ENCODE peak calls at places on chromosomes 16 and 17, in seven cellular contexts. U is uterus, Z is tibial nerve, A is adrenal gland, I is endothelial cell of umbilical vein, D is HCT116, O is IMR-90. F is an unnamed sample.

GRCh38 chr17:43601280-43602050 is 55.3 kb upstream of the ETV4 start:
- DNase-seq in D (no peak), O (peak), I (peak), A (no peak), Z (no peak), U (peak), F (no peak)

GRCh38 chr17:80029235-80029974 is 6.3 kb downstream of the TBC1D16 start:
- DNase-seq in D (no peak), I (peak), U (peak), A (peak), O (peak), Z (peak), F (peak)

GRCh38 chr17:80164185-80164584 is 5.6 kb upstream of the CARD14 start:
- DNase-seq in I (no peak), D (no peak), U (no peak), O (no peak), Z (no peak), A (no peak), F (no peak)

GRCh38 chr16:4593069-4593468 is 21.6 kb downstream of the UBALD1 start:
- DNase-seq in O (no peak), A (no peak), U (no peak), D (no peak), Z (no peak), I (no peak), F (no peak)

GRCh38 chr17:49595328-49595727 is 19.7 kb downstream of the NXPH3 start:
- DNase-seq in U (no peak), D (no peak), Z (no peak), O (no peak), I (no peak), A (no peak), F (no peak)

GRCh38 chr16:49469930-49470451 is 96.4 kb downstream of the C16orf78 start:
- DNase-seq in A (peak), D (no peak), Z (no peak), U (peak), I (no peak), O (no peak), F (no peak)

GRCh38 chr16:70520612-70521297 is 2.6 kb downstream of the COG4 start:
- DNase-seq in I (no peak), A (no peak), D (no peak), O (peak), U (no peak), Z (no peak), F (peak)

GRCh38 chr16:20612551-20613470 is 36.6 kb upstream of the ACSM2B start:
- DNase-seq in D (no peak), U (peak), I (no peak), Z (no peak), A (no peak), O (no peak), F (no peak)

GRCh38 chr16:80924372-80924978 is 82.2 kb downstream of the CMC2 start:
- DNase-seq in I (peak), O (peak), Z (peak), D (peak), A (peak), U (no peak), F (no peak)

GRCh38 chr16:28529124-28529523 is 9.7 kb downstream of the NUPR1 start:
- DNase-seq in I (no peak), A (no peak), Z (no peak), U (no peak), O (no peak), D (no peak), F (no peak)

GRCh38 chr17:72683506-72684404 is 408.7 kb downstream of the SLC39A11 start:
- DNase-seq in O (peak), D (peak), I (no peak), U (no peak), Z (peak), A (no peak), F (peak)

GRCh38 chr17:40139566-40140058 is 725 bp upstream of the CASC3 start:
- DNase-seq in A (peak), O (no peak), D (no peak), I (no peak), U (peak), Z (no peak), F (no peak)

GRCh38 chr16:50627419-50627818 is 53.7 kb downstream of the SNX20 start:
- DNase-seq in O (no peak), D (no peak), Z (peak), U (peak), A (no peak), I (no peak), F (no peak)

GRCh38 chr17:65231662-65232335 is 94.6 kb downstream of the RGS9 start:
- DNase-seq in I (peak), D (peak), Z (peak), O (peak), A (peak), U (peak), F (peak)

GRCh38 chr17:80980397-80981061 is 11.1 kb upstream of the CHMP6 start:
- DNase-seq in A (no peak), I (no peak), Z (no peak), O (peak), D (no peak), U (no peak), F (no peak)

GRCh38 chr17:63162406-63163157 is 196.5 kb downstream of the TANC2 start:
- DNase-seq in O (no peak), A (no peak), Z (no peak), U (no peak), I (peak), D (no peak), F (no peak)

GRCh38 chr16:28925386-28926228 is 569 bp upstream of the RABEP2 start:
- DNase-seq in A (peak), Z (peak), I (peak), O (peak), U (peak), D (peak), F (peak)

GRCh38 chr17:31907342-31907975 is 6.0 kb upstream of the UTP6 start:
- DNase-seq in O (peak), U (peak), I (peak), A (peak), Z (peak), D (no peak), F (no peak)

GRCh38 chr16:8070501-8070900 is 519.8 kb downstream of the TMEM114 start:
- DNase-seq in U (no peak), Z (no peak), A (no peak), I (no peak), D (no peak), O (no peak), F (no peak)

GRCh38 chr17:15273141-15273793 is 8.1 kb upstream of the PMP22 start:
- DNase-seq in A (no peak), D (no peak), Z (peak), U (no peak), O (peak), I (no peak), F (peak)

GRCh38 chr16:77437859-77438258 is 3.0 kb upstream of the ADAMTS18 start:
- DNase-seq in A (no peak), D (no peak), U (no peak), O (no peak), Z (no peak), I (peak), F (no peak)

GRCh38 chr17:43382776-43383175 is 16.0 kb upstream of the ARL4D start:
- DNase-seq in Z (no peak), U (no peak), I (no peak), O (no peak), D (no peak), A (no peak), F (no peak)

GRCh38 chr17:48587276-48588073 is 2.6 kb downstream of the HOXB3 start:
- DNase-seq in A (no peak), Z (no peak), D (no peak), O (peak), U (no peak), I (peak), F (no peak)

GRCh38 chr16:20073203-20074088 is at the start of gene GPR139:
- DNase-seq in D (no peak), A (no peak), Z (no peak), O (no peak), I (no peak), U (no peak), F (no peak)

GRCh38 chr16:75566040-75566888 is at the start of gene GABARAPL2:
- DNase-seq in A (peak), O (peak), Z (peak), D (peak), I (peak), U (peak), F (peak)

GRCh38 chr17:49361129-49361901 is 735 bp downstream of the ZNF652 start:
- DNase-seq in I (peak), U (peak), D (no peak), A (peak), O (no peak), Z (peak), F (peak)

GRCh38 chr17:40473573-40474365 is 27.7 kb downstream of the TNS4 start:
- DNase-seq in Z (no peak), O (no peak), A (no peak), D (no peak), U (no peak), I (no peak), F (no peak)

GRCh38 chr17:50847566-50847965 is 12.2 kb downstream of the WFIKKN2 start:
- DNase-seq in D (no peak), U (no peak), A (no peak), Z (no peak), O (no peak), I (no peak), F (no peak)

GRCh38 chr16:57809843-57810196 is 7.5 kb upstream of the KIFC3 start:
- DNase-seq in O (no peak), D (no peak), I (no peak), Z (no peak), A (no peak), U (no peak), F (no peak)

GRCh38 chr16:57807252-57807967 is 5.1 kb upstream of the KIFC3 start:
- DNase-seq in U (no peak), O (no peak), A (no peak), I (no peak), Z (no peak), D (no peak), F (peak)

GRCh38 chr16:57808589-57808988 is 6.3 kb upstream of the KIFC3 start:
- DNase-seq in D (no peak), Z (no peak), O (no peak), A (no peak), I (no peak), U (no peak), F (no peak)

GRCh38 chr16:57809276-57809793 is 7.0 kb upstream of the KIFC3 start:
- DNase-seq in A (no peak), I (no peak), D (no peak), O (no peak), Z (no peak), U (no peak), F (no peak)

DNA sequence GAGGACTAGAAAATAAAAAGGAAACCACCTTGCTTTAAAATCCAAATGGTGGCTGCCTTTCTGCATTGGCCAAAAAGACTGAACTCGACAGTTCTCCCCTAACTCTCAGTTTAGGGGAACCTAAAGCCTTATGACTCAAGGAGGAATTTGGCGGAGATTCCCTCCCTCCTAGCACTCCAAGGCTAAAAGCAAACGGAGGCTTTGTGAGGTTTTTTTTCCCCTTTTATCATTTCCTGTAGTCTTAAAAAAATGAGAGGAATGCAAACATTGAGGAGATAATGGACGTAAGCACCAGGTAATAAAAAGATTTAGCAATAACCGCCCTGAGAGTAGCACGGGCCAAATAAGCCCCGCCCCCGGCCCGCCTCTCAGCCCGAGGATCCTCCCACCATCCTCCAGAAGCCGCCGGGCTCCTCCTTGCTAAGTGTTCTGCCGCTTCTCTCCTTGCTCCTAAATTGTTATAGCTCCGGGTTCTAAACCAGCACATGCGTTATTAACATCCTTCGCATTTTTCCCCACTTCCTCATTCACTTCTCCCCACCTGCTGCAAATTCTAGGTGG is 5.8 kb upstream of the KIFC3 start:
- DNase-seq in I (peak), Z (peak), A (peak), O (peak), D (peak), U (peak), F (peak)
- TF ChIP-seq POLR2A in I (no peak), Z (no peak), A (peak), O (no peak), D (no peak), U (peak), F (no peak)

GRCh38 chr16:85770741-85771140 is 19.8 kb upstream of the C16orf74 start:
- DNase-seq in A (no peak), O (no peak), I (no peak), D (no peak), U (no peak), Z (no peak), F (no peak)

GRCh38 chr16:85765273-85765672 is 14.4 kb upstream of the C16orf74 start:
- DNase-seq in D (no peak), I (no peak), U (no peak), Z (no peak), O (no peak), A (no peak), F (no peak)

GRCh38 chr16:85767569-85767968 is 16.7 kb upstream of the C16orf74 start:
- DNase-seq in A (no peak), I (peak), U (no peak), Z (no peak), D (peak), O (peak), F (peak)

GRCh38 chr16:85765767-85766166 is 14.9 kb upstream of the C16orf74 start:
- DNase-seq in Z (no peak), O (no peak), A (no peak), D (no peak), U (no peak), I (no peak), F (no peak)

GRCh38 chr16:85768225-85768624 is 17.3 kb upstream of the C16orf74 start:
- DNase-seq in A (no peak), O (no peak), D (no peak), Z (no peak), I (no peak), U (no peak), F (no peak)
- TF ChIP-seq POLR2A in A (no peak), O (no peak), D (no peak), Z (no peak), I (no peak), U (no peak), F (no peak)

DNA sequence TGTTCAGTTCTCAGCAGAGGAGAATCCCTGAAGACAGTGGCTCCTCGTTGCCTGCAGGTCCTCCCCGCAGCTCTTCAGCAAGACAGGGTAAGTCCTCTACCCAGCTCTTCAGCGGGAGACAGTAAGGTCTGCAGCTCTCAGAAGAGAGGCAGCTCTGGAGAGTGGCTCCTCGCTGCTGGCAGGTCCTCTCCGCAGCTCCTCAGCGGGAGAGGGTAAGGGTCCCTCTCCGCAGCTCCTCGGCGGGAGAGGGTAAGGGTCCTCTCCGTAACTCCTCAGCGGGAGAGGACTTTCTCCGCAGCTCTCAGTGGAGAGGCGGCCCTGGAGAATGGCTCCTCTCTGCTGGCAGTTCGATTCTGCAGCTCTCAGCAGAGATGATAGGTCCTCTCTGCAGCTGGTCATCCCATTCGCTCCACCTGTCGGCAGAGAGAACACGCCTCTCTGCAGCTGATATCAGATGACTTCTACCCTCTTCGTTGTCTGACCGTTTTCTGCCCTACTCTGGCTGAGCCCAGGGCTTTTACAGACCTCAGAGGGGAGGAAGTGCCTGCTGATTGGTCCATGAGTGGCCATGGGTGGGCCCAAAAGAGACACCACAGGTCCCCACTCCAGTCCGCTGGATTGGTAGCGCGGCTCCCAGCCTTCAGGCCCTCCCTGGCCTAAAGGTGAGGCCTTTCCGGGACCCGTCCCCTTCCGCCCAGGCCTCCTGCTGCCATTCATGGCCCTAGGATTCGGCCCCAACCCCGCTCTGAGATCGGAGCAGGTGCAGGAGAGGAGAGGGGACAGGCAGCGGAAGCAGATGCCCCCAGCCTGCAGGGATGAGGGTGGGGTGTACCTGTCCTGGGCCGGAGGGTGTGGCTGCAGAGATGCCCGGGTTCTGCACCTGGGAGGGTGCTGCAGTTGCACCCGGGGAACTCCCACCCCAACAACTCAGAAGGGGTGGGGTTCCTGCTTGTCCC is 11.9 kb upstream of the SHCBP1 start:
- DNase-seq in A (no peak), Z (no peak), O (no peak), I (no peak), D (no peak), U (no peak), F (no peak)
- TF ChIP-seq POLR2A in A (no peak), Z (no peak), O (no peak), I (no peak), D (no peak), U (no peak), F (no peak)

DNA sequence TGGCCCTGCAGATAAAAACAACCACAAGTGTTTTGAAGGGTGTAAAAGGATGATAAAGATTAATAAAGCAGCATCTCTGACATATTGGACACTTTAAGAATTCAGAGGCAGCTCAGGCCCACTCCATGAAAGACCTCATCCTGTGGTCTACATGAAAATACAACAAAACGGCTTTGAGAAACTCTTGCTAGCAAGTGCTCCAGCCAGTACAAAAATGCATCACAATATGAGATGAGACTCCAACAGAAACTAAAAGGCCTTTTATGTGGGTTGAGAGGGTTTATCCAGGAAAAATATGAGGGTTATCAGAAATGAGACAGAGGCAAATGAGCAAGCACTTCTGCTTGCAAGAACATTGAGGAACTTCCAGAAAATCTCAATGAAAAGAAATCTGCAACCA is 65.7 kb downstream of the LITAF start:
- DNase-seq in D (no peak), U (no peak), A (no peak), I (no peak), Z (no peak), O (no peak), F (no peak)
- TF ChIP-seq POLR2A in D (no peak), U (no peak), A (no peak), I (no peak), Z (no peak), O (no peak), F (no peak)

DNA sequence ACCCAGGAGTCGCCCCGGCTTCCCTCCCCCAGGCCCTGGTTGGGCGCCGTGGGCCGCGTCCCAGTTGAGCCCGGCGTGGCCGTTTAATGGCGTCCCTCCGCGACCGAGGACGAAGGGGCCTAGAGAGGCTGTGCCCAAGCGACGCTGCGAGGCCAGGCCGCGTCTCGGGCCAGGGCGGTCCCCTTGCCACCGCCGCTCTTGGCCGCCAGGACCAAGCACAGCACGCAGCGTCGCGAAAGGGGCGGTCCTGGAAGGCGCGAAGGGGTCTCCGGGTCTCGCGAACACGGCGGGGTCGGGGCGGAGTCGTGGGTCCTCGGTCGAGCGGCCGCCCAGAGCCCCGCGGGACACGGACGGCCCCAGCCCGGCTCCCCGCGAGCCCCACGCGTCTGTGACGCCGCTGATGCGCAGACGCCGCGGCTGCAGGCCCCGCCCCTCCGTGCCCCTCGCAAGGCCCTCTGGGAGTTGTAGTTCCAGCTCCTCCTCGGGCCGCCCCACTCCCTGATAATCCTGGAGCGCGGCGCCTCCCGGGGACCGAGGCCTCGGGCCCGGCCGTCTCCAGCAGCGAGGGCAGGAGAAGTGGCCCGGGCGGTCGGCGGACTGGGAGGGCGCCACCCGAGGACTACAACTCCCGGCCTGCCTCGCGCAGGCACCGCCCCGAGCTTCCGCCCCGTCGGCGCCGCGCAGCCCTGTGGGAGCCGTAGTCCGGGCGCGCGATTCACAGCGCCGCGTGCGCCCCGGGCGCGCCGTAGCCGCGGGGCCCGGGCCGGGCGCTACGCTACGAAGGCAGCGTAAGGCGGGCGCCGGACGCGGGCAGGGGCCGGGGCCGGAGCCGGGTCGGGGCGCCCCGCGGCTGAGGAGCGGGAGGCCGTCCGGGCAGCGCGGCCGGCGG is at the start of gene CAPN15:
- DNase-seq in I (peak), U (peak), O (peak), A (peak), D (peak), Z (peak), F (peak)
- TF ChIP-seq POLR2A in I (peak), U (peak), O (peak), A (peak), D (no peak), Z (peak), F (peak)

F was measured in H54.